ENCODE peak calls at places on chromosomes 4 and X, in five cellular contexts. G is PC-3, F is IMR-90, Q is testis, X is A549. Y is an unnamed sample.

GRCh38 chr4:122003335-122003734 is 51.5 kb upstream of the TRPC3 start:
- DNase-seq in G (peak), F (no peak), Q (peak), X (peak), Y (peak)

GRCh38 chrX:138986235-138986634 is 274.7 kb upstream of the FGF13 start:
- DNase-seq in X (no peak), Q (no peak), F (no peak), G (no peak), Y (no peak)

GRCh38 chr4:121330180-121330665 is 50.6 kb downstream of the QRFPR start:
- DNase-seq in F (no peak), X (no peak), Q (no peak), G (no peak), Y (no peak)

GRCh38 chr4:56055991-56056390 is 107.2 kb downstream of the CEP135 start:
- DNase-seq in Q (no peak), F (no peak), X (no peak), G (no peak), Y (no peak)

GRCh38 chr4:131427000-131427399 is 1722.1 kb upstream of the PCDH10 start:
- DNase-seq in F (no peak), G (no peak), X (no peak), Q (no peak), Y (no peak)

GRCh38 chr4:3322059-3322550 is 29.3 kb downstream of the RGS12 start:
- DNase-seq in F (peak), X (no peak), G (no peak), Q (no peak), Y (peak)

GRCh38 chr4:182578402-182578801 is 335.2 kb downstream of the TENM3 start:
- DNase-seq in F (peak), G (peak), Q (no peak), X (peak), Y (peak)

GRCh38 chr4:11111876-11112275 is 316.8 kb downstream of the HS3ST1 start:
- DNase-seq in F (no peak), X (no peak), Q (no peak), G (no peak), Y (no peak)

GRCh38 chr4:173433447-173433846 is 34.5 kb upstream of the SCRG1 start:
- DNase-seq in G (no peak), Q (no peak), X (no peak), F (no peak), Y (no peak)

GRCh38 chrX:129678176-129678880 is 23.6 kb upstream of the APLN start:
- DNase-seq in G (peak), F (no peak), Q (peak), X (peak), Y (no peak)

GRCh38 chr4:7871356-7871755 is 68.3 kb downstream of the AFAP1 start:
- DNase-seq in G (no peak), F (no peak), X (no peak), Q (no peak), Y (no peak)

GRCh38 chr4:85740431-85740861 is 265.5 kb downstream of the ARHGAP24 start:
- DNase-seq in X (no peak), F (peak), Q (no peak), G (peak), Y (no peak)

GRCh38 chrX:48531359-48531954 is 8.1 kb upstream of the TBC1D25 start:
- DNase-seq in Q (no peak), X (peak), F (peak), G (peak), Y (peak)

GRCh38 chrX:105211051-105211575 is 9.4 kb downstream of the TEX13A start:
- DNase-seq in G (peak), Q (no peak), F (no peak), X (no peak), Y (peak)

GRCh38 chr4:163344147-163345050 is 707 bp downstream of the NPY5R start:
- DNase-seq in G (no peak), Q (peak), X (no peak), F (no peak), Y (no peak)

GRCh38 chr4:176188654-176189053 is 6.7 kb downstream of the SPATA4 start:
- DNase-seq in G (no peak), Q (no peak), F (no peak), X (no peak), Y (no peak)

GRCh38 chr4:83150563-83151330 is 36.2 kb upstream of the PLAC8 start:
- DNase-seq in F (no peak), Q (no peak), G (peak), X (no peak), Y (peak)

GRCh38 chr4:146095867-146096266 is 79.7 kb upstream of the LSM6 start:
- DNase-seq in Q (no peak), X (no peak), G (no peak), F (no peak), Y (no peak)

GRCh38 chrX:32126997-32127396 is 1055.2 kb upstream of the FTHL17 start:
- DNase-seq in G (no peak), F (no peak), X (no peak), Q (no peak), Y (no peak)

DNA sequence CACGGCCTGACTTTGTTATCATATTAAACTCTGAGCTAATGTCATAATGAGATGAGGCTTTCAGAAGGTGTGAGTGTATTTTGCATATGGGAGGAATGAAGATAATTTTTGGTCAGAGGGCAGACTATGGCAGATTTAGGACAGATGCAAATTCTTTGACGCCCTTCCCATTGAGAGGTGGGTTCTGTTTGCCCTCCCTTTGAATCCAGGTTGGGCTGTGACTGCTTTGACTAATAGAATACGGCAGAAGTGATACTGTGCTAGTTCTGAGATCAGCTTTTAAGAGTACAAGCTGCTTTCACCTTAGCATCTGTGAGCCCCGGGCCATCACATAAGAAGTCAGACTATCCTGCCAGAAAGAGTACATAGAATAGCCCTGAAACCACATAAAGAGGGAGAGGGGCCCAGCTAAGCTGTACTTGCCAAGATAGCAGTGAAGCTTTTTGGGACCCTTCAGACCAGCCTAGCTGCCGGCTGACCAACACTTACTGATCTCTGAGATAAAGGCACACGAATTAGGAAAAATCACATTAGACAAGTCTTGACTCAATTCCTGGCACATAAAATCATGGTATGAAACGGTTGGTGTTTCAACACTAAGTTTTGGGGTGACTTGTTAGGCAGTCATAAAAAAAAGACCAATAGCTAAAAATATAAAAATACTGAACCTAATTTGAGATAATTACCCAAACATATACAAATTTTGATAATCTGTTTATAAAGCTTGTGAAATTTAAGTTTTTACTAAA is 166.7 kb upstream of the SH3RF1 start:
- DNase-seq in Q (no peak), F (no peak), G (no peak), X (no peak), Y (no peak)
- TF ChIP-seq CTCF in Q (no peak), F (no peak), G (no peak), X (no peak), Y (no peak)

DNA sequence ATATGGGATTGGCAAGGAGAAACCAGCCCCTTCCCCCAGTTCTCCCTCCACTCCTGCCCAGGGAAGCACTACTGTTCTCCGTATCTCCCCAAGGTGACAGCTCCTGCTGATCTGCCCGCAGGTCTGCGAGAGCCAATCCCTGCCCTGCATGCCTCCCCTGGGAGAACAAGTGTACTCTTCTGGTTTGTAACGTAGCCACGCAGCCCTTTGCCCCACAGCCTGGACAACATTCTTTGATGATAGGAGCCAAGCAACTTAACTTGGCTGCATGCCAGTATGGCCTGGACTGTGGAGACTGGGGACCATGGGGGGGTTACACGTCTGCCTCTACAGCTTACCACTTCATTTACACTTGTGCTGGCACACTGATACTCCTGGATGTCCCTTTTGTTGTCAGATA is 2.0 kb downstream of the STBD1 start:
- DNase-seq in G (no peak), Q (no peak), X (no peak), F (no peak), Y (no peak)
- H3K4me3 ChIP-seq in G (no peak), Q (no peak), X (no peak), F (no peak), Y (no peak)

DNA sequence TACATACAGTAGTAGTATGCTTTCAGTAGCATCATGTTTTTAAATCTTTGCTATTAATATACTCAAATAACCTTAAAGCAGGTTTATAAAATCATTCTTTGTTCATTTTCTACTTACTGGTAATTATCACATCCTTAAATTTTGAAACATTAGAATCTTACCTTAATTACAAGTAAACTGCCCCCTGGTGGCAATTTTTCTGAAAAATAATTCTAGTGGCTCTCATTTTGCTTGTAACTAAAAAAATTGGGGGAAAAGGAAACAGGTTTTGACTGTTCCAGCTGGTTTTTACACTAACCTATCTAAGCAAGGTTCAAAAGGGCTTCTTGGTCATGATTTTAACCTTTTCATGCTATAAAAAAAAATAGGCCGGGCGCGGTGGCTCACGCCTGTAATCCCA is 18.5 kb upstream of the DCAF4L1 start:
- DNase-seq in X (no peak), Q (no peak), G (peak), F (peak), Y (peak)
- TF ChIP-seq CTCF in X (no peak), Q (no peak), G (peak), F (peak), Y (peak)

DNA sequence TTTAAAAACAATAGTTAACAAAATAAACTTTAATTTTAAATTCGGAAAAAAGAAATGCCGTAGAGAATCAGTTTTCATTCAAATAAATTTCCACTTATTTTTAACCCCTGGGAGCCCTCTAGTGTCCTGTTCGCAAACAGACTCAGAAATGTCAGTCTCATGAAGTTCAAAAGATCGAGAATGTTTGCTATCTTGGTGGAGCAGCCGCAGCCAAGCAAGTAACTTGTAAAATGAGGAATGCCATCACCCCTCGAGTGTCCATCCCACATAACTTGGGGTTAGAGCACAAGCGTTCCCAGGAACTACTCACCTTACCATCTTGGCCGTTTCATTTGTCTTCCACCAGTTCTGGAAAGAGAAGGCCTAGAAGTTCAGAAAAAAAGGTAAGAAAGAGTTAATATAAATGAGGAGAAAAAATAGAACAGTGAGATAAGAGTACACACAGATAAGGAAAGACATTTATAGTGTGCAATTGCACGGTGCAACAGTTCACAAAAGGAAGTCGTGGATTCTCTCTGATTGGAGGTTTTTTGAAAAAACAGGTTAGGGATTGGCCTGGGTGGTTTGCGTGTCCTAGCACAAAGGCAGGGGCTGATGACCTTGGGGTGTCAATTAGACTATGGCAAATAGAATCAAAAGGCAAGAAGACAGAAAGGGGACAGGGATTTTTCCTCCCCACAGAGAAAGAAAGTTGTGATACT is at the start of gene GASK1B:
- DNase-seq in F (peak), X (peak), Q (peak), G (peak), Y (peak)
- H3K4me3 ChIP-seq in F (peak), X (peak), Q (peak), G (peak), Y (peak)

DNA sequence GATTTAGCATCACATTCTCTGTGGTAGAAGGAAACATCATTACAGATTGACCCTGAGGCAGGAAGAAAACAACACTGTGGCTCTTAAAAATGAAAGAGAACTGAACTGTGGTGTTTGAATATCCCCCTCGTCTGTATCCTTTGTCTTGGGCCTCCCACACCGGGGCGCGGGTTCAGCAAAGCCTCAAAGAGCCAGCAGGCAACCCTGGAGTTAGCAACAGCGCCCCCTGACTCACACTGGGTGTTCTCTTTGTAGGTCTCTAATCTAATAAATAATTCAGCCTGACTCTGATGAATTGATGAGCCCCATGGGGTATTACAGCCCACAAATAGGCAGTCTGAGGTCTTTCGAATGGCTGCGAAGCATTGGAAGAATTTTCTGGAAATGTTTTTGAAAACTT is 46.1 kb upstream of the CTSO start:
- DNase-seq in G (peak), Q (peak), X (no peak), F (no peak), Y (no peak)
- TF ChIP-seq CTCF in G (peak), Q (no peak), X (no peak), F (no peak), Y (peak)

GRCh38 chr4:970854-971520 is 2.4 kb downstream of the DGKQ start:
- DNase-seq in F (no peak), Q (no peak), X (no peak), G (peak), Y (no peak)
- H3K4me3 ChIP-seq in F (no peak), Q (no peak), X (no peak), G (no peak), Y (no peak)

DNA sequence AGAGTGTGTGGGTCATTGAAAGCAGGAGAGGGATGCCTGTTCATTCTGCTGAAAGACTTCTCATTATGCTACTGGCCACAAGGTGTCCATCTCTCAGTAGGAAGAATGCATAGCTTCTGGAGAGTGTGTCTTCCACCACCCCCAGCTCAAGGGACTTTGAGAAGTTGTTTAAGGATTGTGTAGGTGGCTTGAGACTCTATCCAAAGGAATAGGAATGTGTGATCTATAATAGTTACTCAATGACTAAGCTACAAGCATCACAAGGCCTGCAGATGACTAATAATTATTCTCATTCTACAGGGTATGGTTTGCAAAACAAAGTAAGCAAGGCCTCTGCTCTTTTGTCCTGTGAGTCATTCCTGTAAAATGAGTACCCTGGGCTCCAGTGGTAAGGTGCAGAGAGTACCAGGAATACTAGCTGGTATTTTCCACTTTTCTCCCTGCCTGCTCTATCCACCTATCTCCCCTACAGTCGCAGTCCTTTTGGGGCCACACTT is 279.8 kb upstream of the BOD1L1 start:
- DNase-seq in F (peak), Q (no peak), G (peak), X (peak), Y (peak)
- TF ChIP-seq CTCF in F (peak), Q (no peak), G (peak), X (peak), Y (peak)

GRCh38 chr4:101345596-101346311 is 1.6 kb downstream of the PPP3CA start:
- DNase-seq in G (peak), Q (peak), X (peak), F (peak), Y (peak)

GRCh38 chr4:101347267-101347556 is at the start of gene PPP3CA:
- DNase-seq in Q (no peak), G (no peak), X (no peak), F (no peak), Y (no peak)

GRCh38 chr4:101346562-101347266 is 612 bp downstream of the PPP3CA start:
- DNase-seq in G (peak), Q (peak), X (peak), F (peak), Y (peak)

GRCh38 chr4:101345271-101345595 is 2.1 kb downstream of the PPP3CA start:
- DNase-seq in G (no peak), X (no peak), F (peak), Q (no peak), Y (no peak)

GRCh38 chr4:101346312-101346561 is 1.1 kb downstream of the PPP3CA start:
- DNase-seq in G (no peak), X (no peak), F (no peak), Q (peak), Y (no peak)
- H3K4me3 ChIP-seq in G (peak), X (peak), F (peak), Q (peak), Y (peak)

GRCh38 chrX:13599491-13599890 is 30.1 kb downstream of the EGFL6 start:
- DNase-seq in G (no peak), Q (no peak), F (no peak), X (no peak), Y (peak)

GRCh38 chrX:13597928-13598327 is 28.5 kb downstream of the EGFL6 start:
- DNase-seq in Q (no peak), X (peak), F (peak), G (no peak), Y (peak)

GRCh38 chrX:13598877-13599276 is 29.5 kb downstream of the EGFL6 start:
- DNase-seq in Q (no peak), X (peak), G (peak), F (peak), Y (peak)
- TF ChIP-seq CTCF in Q (no peak), X (peak), G (peak), F (peak), Y (peak)

DNA sequence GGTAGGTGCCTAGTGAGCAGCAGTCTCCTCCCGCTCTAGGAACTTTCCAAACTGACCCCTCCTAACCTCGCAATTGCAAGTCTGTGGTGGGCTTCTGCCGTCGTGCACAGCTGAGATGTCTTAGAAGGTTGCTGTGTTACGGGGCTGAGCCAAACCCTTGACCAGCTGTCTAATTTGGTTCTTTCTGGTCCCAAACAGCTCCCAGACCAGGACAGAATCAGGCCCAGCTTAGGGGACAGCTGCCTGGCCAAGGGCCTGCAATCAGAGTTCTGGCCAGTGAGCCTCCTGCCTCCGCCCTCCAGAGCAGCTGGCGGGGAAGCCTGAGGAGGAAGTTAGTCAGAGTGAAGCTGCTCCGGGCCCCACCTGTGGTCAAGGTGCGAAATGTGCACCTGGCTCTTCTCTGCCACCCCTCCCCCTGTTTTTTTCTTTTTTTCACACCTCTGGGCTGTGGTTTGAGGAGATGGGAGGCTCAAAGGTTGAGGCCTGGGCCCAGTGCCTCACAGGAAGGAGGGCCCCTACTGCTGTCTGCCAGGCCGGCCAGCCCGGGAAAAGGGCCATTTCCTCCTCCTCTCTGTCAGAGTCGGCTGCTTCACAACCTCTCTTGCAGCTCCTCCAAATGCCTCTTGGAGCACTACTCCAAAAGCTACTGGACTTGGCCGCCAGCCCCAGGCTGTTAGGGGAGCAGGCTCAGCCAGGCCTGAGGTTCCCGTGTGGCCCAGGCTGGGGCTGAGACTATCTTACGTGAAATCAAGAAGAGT is 4.2 kb upstream of the CXCR3 start:
- DNase-seq in F (peak), G (peak), X (peak), Q (peak), Y (peak)
- H3K4me3 ChIP-seq in F (no peak), G (no peak), X (no peak), Q (no peak), Y (no peak)